ENCODE peak calls at places on chromosomes 16 and 17, in four cellular contexts. G is body of pancreas, X is IMR-90, N is lower leg skin. P is an unnamed sample.

GRCh38 chr17:21677126-21677910 is 15.0 kb upstream of the KCNJ18 start:
- DNase-seq in G (no peak), X (no peak), N (peak; percentile 82), P (no peak)

GRCh38 chr17:909642-910323 is 69.8 kb downstream of the NXN start:
- DNase-seq in G (no peak), X (no peak), N (peak; percentile 95), P (no peak)

GRCh38 chr17:32846143-32846542 is 30.8 kb downstream of the MYO1D start:
- DNase-seq in G (no peak), X (no peak), N (no peak), P (no peak)

GRCh38 chr17:48429638-48430586 is at the start of gene SKAP1:
- DNase-seq in G (peak; percentile 57), X (no peak), N (no peak), P (peak; percentile 71)

GRCh38 chr16:85819711-85820110 is 20.2 kb downstream of the COX4I1 start:
- DNase-seq in G (no peak), X (no peak), N (no peak), P (no peak)

GRCh38 chr16:80034469-80034826 is 433.9 kb upstream of the MAF start:
- DNase-seq in G (no peak), X (no peak), N (no peak), P (no peak)

GRCh38 chr16:87201052-87201451 is 116.1 kb downstream of the C16orf95 start:
- DNase-seq in G (peak; percentile 30), X (peak; percentile 99), N (no peak), P (no peak)

GRCh38 chr17:38724337-38724988 is 5.7 kb upstream of the CISD3 start:
- DNase-seq in G (no peak), X (no peak), N (no peak), P (no peak)

GRCh38 chr16:59848314-59848713 is 1114.2 kb upstream of the GOT2 start:
- DNase-seq in G (no peak), X (no peak), N (no peak), P (no peak)

GRCh38 chr16:78993342-78993741 is 607.2 kb downstream of the MAF start:
- DNase-seq in G (no peak), X (no peak), N (no peak), P (no peak)

GRCh38 chr17:62800580-62800979 is 7.5 kb downstream of the MARCHF10 start:
- DNase-seq in G (peak; percentile 23), X (peak; percentile 63), N (peak; percentile 71), P (no peak)

GRCh38 chr17:15649861-15650391 is 30.4 kb upstream of the FBXW10B start:
- DNase-seq in G (peak; percentile 24), X (peak; percentile 55), N (peak; percentile 92), P (no peak)

GRCh38 chr16:11142261-11142630 is 113.8 kb downstream of the SOCS1 start:
- DNase-seq in G (no peak), X (no peak), N (no peak), P (no peak)

GRCh38 chr16:47018223-47018891 is 44.9 kb upstream of the DNAJA2 start:
- DNase-seq in G (peak; percentile 63), X (peak; percentile 10), N (no peak), P (peak; percentile 9)

GRCh38 chr16:67941469-67942199 is 2.3 kb downstream of the LCAT start:
- DNase-seq in G (no peak), X (no peak), N (no peak), P (no peak)

DNA sequence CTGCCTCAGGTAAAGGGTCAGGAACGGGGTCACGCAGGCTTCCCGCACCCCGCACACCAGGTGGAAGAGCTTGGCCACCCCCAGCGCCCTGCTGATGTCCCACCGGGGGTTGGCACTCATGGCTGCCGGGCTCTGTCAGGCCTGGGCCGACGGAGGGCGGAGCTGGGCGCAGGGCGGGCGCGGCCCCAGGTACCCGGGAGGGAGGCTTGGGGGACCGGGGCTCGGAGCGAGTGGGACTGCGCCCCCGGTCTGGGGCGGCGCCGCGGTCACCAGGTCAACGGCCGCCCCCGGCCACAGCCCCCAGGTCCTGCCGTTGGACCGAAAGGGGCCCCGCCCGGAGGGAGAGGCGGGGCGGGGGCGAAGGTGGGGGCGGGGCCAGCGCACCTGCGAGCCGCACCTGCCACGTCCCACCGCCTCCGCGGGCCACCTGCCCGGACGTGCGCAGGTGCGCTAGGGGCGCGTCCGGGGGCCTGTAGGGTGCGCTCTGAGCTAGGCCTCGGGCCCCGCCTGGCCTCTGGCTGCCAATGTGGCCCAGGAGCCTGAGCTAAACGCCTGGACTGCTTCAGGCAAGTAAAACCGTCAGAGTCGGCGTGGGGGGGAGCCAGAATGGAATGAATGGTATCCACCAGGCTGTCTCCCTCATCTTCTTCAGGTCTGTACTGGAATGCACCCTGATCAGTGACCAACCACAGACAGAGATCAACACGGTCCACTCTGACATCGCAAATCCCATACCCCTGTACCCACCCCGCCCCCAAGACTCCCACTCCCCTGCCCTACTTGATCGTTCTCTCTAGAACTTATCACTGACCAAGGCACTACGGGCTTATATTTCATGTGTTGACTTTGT is at the start of gene MFSD6L:
- DNase-seq in G (peak; percentile 89), X (no peak), N (peak; percentile 71), P (no peak)
- TF ChIP-seq POLR2A in G (peak; percentile 64), X (no peak), N (no peak), P (no peak)

GRCh38 chr16:30429678-30430427 is at the start of gene DCTPP1:
- DNase-seq in G (peak; percentile 96), X (peak; percentile 98), N (peak; percentile 99), P (peak; percentile 99)
- TF ChIP-seq POLR2A in G (peak; percentile 68), X (no peak), N (no peak), P (peak; percentile 71)

GRCh38 chr17:42304187-42305030 is 16.1 kb downstream of the STAT5A start:
- DNase-seq in G (no peak), X (no peak), N (no peak), P (no peak)
- TF ChIP-seq POLR2A in G (no peak), X (no peak), N (no peak), P (no peak)

DNA sequence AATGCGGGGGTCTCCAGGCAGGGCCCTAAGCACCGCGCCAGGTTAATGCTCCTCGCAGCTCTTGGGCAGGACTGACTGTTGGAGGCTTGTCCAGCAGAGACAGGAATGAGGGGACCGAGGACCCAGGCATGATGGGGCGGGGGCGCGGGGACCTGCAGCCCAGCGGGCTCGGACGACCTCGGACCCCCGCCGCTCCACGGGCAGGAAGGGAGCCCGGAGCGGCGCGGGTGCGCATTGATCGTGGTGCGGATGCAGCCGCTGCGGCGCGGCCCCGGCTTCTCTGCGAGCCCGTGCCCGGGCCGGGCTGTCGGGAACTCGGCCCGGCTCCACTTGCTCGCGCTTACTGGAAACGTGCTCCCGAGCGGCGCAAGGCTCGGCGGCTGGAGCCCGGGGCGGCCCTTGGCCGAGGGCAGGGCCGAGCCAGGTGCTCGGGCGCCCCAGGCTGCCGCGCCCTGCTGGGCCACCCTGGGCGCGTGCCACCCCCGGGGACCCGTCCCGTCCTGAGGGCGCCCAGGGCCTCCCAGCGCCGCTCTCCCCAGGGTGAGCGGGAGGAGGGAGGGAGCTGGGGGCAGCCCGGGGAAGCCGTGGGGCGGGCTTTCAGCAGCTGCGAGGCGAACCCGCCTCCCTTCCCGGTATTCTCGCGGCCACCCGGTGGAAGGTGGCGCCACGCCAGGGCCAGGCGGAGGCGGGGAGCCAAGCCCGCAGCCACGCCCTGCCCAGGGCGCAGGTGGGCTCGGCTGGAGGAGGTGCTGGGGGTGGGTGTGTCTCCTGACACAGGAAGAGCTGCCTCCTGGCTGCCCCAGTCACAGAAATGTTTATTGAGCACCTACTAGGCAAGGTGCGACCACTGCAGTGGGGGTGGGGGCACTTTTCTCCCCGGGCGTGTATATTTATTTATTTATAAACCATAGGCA is 45.9 kb downstream of the SOCS3 start:
- DNase-seq in G (peak; percentile 82), X (peak; percentile 59), N (peak; percentile 94), P (peak; percentile 45)
- TF ChIP-seq POLR2A in G (peak; percentile 38), X (peak; percentile 28), N (no peak), P (no peak)

GRCh38 chr17:71703701-71704100 is 417.1 kb upstream of the SOX9 start:
- DNase-seq in G (no peak), X (no peak), N (no peak), P (no peak)
- TF ChIP-seq POLR2A in G (no peak), X (no peak), N (no peak), P (no peak)

GRCh38 chr17:40498281-40499084 is 2.9 kb downstream of the TNS4 start:
- DNase-seq in G (no peak), X (no peak), N (no peak), P (no peak)
- TF ChIP-seq POLR2A in G (no peak), X (no peak), N (no peak), P (no peak)

GRCh38 chr16:50741225-50741807 is 570 bp upstream of the CYLD start:
- DNase-seq in G (peak; percentile 42), X (no peak), N (peak; percentile 87), P (peak; percentile 49)
- TF ChIP-seq POLR2A in G (peak; percentile 36), X (no peak), N (no peak), P (no peak)

P was measured in erythroblast.